ENCODE peak calls at places on chromosome 1, in nine cellular contexts. X is T-helper 2 cell; O is ELR; Y is omental fat pad; P is CD4-positive, CD25-positive, alpha-beta regulatory T cell; N is mucosa of descending colon; H is left colon; S is activated T-cell treated with anti-CD3 and anti-CD28 coated beads for 24 hours; J is activated naive CD4-positive, alpha-beta T cell treated with anti-CD3 and anti-CD28 coated beads, Interleukin-2, amount 50 U/mL, for 16 hours. T is an unnamed sample.

GRCh38 chr1:915295-916172 is 8.2 kb upstream of the SAMD11 start:
- DNase-seq in X (no peak), O (no peak), Y (no peak), P (no peak), N (peak), H (no peak), S (no peak), J (peak), T (no peak)

GRCh38 chr1:222815367-222815765 is 527 bp downstream of the DISP1 start:
- DNase-seq in X (peak), O (peak), Y (peak), P (no peak), N (no peak), H (peak), S (peak), J (peak), T (no peak)

GRCh38 chr1:228478912-228479665 is 8.1 kb upstream of the RNF187 start:
- DNase-seq in X (peak), O (no peak), Y (no peak), P (no peak), N (no peak), H (no peak), S (no peak), J (no peak), T (no peak)

GRCh38 chr1:104706631-104707147 is 957.0 kb downstream of the AMY1C start:
- DNase-seq in X (peak), O (peak), Y (no peak), P (peak), N (no peak), H (no peak), S (no peak), J (no peak), T (no peak)

GRCh38 chr1:12810691-12811408 is 19.7 kb downstream of the PRAMEF1 start:
- DNase-seq in X (no peak), O (peak), Y (no peak), P (no peak), N (no peak), H (no peak), S (no peak), J (no peak), T (no peak)

GRCh38 chr1:15384301-15384901 is 25.3 kb upstream of the EFHD2 start:
- DNase-seq in X (no peak), O (no peak), Y (no peak), P (no peak), N (no peak), H (no peak), S (no peak), J (no peak), T (no peak)

GRCh38 chr1:46011121-46011695 is 121.2 kb downstream of the PIK3R3 start:
- DNase-seq in X (no peak), O (no peak), Y (no peak), P (no peak), N (no peak), H (no peak), S (no peak), J (no peak), T (no peak)

GRCh38 chr1:40310983-40311642 is 6.0 kb downstream of the COL9A2 start:
- DNase-seq in X (no peak), O (no peak), Y (no peak), P (no peak), N (no peak), H (no peak), S (no peak), J (no peak), T (no peak)

GRCh38 chr1:161132410-161133219 is at the start of gene DEDD:
- DNase-seq in X (peak), O (peak), Y (peak), P (peak), N (peak), H (peak), S (peak), J (peak), T (peak)

GRCh38 chr1:60126733-60127132 is 53.2 kb upstream of the C1orf87 start:
- DNase-seq in X (no peak), O (no peak), Y (no peak), P (no peak), N (no peak), H (no peak), S (no peak), J (no peak), T (no peak)

GRCh38 chr1:227889863-227890405 is 57.8 kb downstream of the WNT9A start:
- DNase-seq in X (no peak), O (no peak), Y (peak), P (no peak), N (peak), H (no peak), S (no peak), J (no peak), T (no peak)

GRCh38 chr1:201264072-201264471 is 19.2 kb upstream of the PKP1 start:
- DNase-seq in X (no peak), O (no peak), Y (no peak), P (no peak), N (no peak), H (no peak), S (no peak), J (no peak), T (no peak)

GRCh38 chr1:12532405-12533315 is 85.3 kb downstream of the DHRS3 start:
- DNase-seq in X (no peak), O (no peak), Y (no peak), P (no peak), N (no peak), H (no peak), S (no peak), J (no peak), T (no peak)

GRCh38 chr1:184792450-184792969 is 37.9 kb upstream of the EDEM3 start:
- DNase-seq in X (peak), O (peak), Y (peak), P (peak), N (peak), H (peak), S (no peak), J (no peak), T (peak)

GRCh38 chr1:180178511-180179161 is 24.0 kb downstream of the QSOX1 start:
- DNase-seq in X (peak), O (peak), Y (peak), P (peak), N (no peak), H (peak), S (peak), J (peak), T (no peak)

GRCh38 chr1:208010070-208010469 is 99.1 kb upstream of the CD34 start:
- DNase-seq in X (no peak), O (no peak), Y (no peak), P (no peak), N (no peak), H (no peak), S (no peak), J (no peak), T (no peak)

GRCh38 chr1:47894718-47895393 is 102.3 kb downstream of the TRABD2B start:
- DNase-seq in X (no peak), O (peak), Y (no peak), P (no peak), N (peak), H (peak), S (no peak), J (no peak), T (no peak)

GRCh38 chr1:225454733-225455132 is 26.9 kb upstream of the LBR start:
- DNase-seq in X (no peak), O (peak), Y (no peak), P (peak), N (no peak), H (no peak), S (peak), J (peak), T (no peak)

T was measured in brain pericyte.